ENCODE peak calls at places on chromosomes 16 and 17, in eight cellular contexts. L is ovary; H is stimulated activated CD4-positive, alpha-beta T cell treated with anti-CD3 and anti-CD28 coated beads, Interleukin-12 subunit alpha, Interleukin-12 subunit beta, amount 100 ng/mL, for 24 hours; P is nephron progenitor cell; E is CD4-positive, alpha-beta memory T cell; C is astrocyte of the spinal cord; K is kidney glomerular epithelial cell; B is KBM-7. R is an unnamed sample.

GRCh38 chr16:28505489-28506137 is 1.0 kb downstream of the IL27 start:
- DNase-seq in L (no peak), H (no peak), P (no peak), E (no peak), C (no peak), K (no peak), B (no peak), R (no peak)

GRCh38 chr16:88746511-88746910 is 38.5 kb downstream of the PIEZO1 start:
- DNase-seq in L (peak; percentile 82), H (no peak), P (no peak), E (no peak), C (no peak), K (no peak), B (no peak), R (no peak)

GRCh38 chr17:79843475-79843916 is 4.3 kb upstream of the CBX4 start:
- DNase-seq in L (peak; percentile 75), H (no peak), P (peak; percentile 29), E (peak; percentile 36), C (no peak), K (no peak), B (no peak), R (no peak)

GRCh38 chr17:50632637-50633036 is 2.0 kb upstream of the ABCC3 start:
- DNase-seq in L (no peak), H (no peak), P (no peak), E (no peak), C (no peak), K (no peak), B (no peak), R (no peak)

GRCh38 chr16:27237229-27238015 is 31.1 kb downstream of the NSMCE1 start:
- DNase-seq in L (no peak), H (peak; percentile 71), P (no peak), E (peak; percentile 73), C (peak; percentile 35), K (no peak), B (peak; percentile 85), R (no peak)

GRCh38 chr17:27247071-27247957 is 46.6 kb upstream of the WSB1 start:
- DNase-seq in L (no peak), H (no peak), P (no peak), E (no peak), C (peak; percentile 71), K (peak; percentile 33), B (no peak), R (no peak)

GRCh38 chr17:67833946-67834631 is 8.8 kb downstream of the BPTF start:
- DNase-seq in L (no peak), H (no peak), P (no peak), E (no peak), C (no peak), K (no peak), B (peak; percentile 26), R (no peak)

GRCh38 chr17:76793775-76794174 is 55.9 kb downstream of the MFSD11 start:
- DNase-seq in L (no peak), H (no peak), P (no peak), E (no peak), C (peak; percentile 25), K (no peak), B (peak; percentile 63), R (peak; percentile 35)

GRCh38 chr17:45784293-45784582 is at the start of gene CRHR1:
- DNase-seq in L (no peak), H (no peak), P (no peak), E (no peak), C (no peak), K (no peak), B (no peak), R (no peak)

R was measured in SW 1271.